ENCODE peak calls at places on chromosomes 16 and 17, in six cellular contexts. R is coronary artery, K is choroid plexus epithelial cell, J is AG04449, X is AG04450, S is lung. D is an unnamed sample.
A peak's percentile ranks its signal among the peaks of the same experiment; 100 is the strongest.

GRCh38 chr16:3143598-3144330 is 8.9 kb downstream of the ZNF213 start:
- DNase-seq in J (no peak), X (no peak), S (no peak), R (no peak), K (no peak), D (peak; percentile 80)

GRCh38 chr17:52128721-52129120 is 29.8 kb downstream of the CA10 start:
- DNase-seq in K (no peak), S (no peak), J (no peak), R (no peak), X (no peak), D (no peak)

GRCh38 chr16:11025120-11025531 is 80.8 kb downstream of the CLEC16A start:
- DNase-seq in S (no peak), K (no peak), R (no peak), X (no peak), J (no peak), D (no peak)

GRCh38 chr16:75304521-75305363 is 53.3 kb upstream of the BCAR1 start:
- DNase-seq in S (no peak), R (no peak), K (peak; percentile 94), X (no peak), J (peak; percentile 50), D (peak; percentile 97)

GRCh38 chr16:81429045-81429521 is 15.5 kb upstream of the CMIP start:
- DNase-seq in R (no peak), X (no peak), S (no peak), K (peak; percentile 66), J (no peak), D (peak; percentile 77)

GRCh38 chr17:34071891-34072420 is 183.1 kb upstream of the CCL2 start:
- DNase-seq in S (no peak), X (no peak), R (no peak), J (no peak), K (no peak), D (no peak)

GRCh38 chr17:9401434-9401833 is 174.2 kb downstream of the STX8 start:
- DNase-seq in X (peak; percentile 39), S (no peak), K (peak; percentile 95), R (no peak), J (peak; percentile 42), D (no peak)

GRCh38 chr17:81528651-81529436 is 667 bp downstream of the FSCN2 start:
- DNase-seq in K (no peak), R (no peak), S (no peak), J (no peak), X (no peak), D (no peak)

GRCh38 chr17:4436846-4437245 is 3.1 kb downstream of the SPNS3 start:
- DNase-seq in S (no peak), K (no peak), J (no peak), X (no peak), R (no peak), D (no peak)

GRCh38 chr17:42679001-42679491 is 2.3 kb upstream of the PLEKHH3 start:
- DNase-seq in J (no peak), K (peak; percentile 70), X (no peak), R (no peak), S (peak; percentile 66), D (peak; percentile 57)

GRCh38 chr17:43388198-43389021 is 10.4 kb upstream of the ARL4D start:
- DNase-seq in K (peak; percentile 96), X (peak; percentile 79), J (no peak), S (peak; percentile 91), R (peak; percentile 96), D (peak; percentile 96)

GRCh38 chr16:73025506-73026131 is 22.3 kb downstream of the ZFHX3 start:
- DNase-seq in S (no peak), J (no peak), K (no peak), X (no peak), R (peak; percentile 68), D (no peak)

GRCh38 chr16:22358000-22358399 is 16.4 kb downstream of the CDR2 start:
- DNase-seq in X (no peak), K (no peak), S (no peak), J (no peak), R (no peak), D (no peak)

GRCh38 chr16:10770907-10771306 is 27.3 kb downstream of the NUBP1 start:
- DNase-seq in R (no peak), S (no peak), X (no peak), J (no peak), K (peak; percentile 20), D (no peak)

GRCh38 chr16:22424161-22424937 is 49.9 kb upstream of the CDR2 start:
- DNase-seq in J (no peak), K (no peak), X (no peak), R (peak; percentile 85), S (no peak), D (peak; percentile 94)

GRCh38 chr16:11045441-11045840 is 101.1 kb downstream of the CLEC16A start:
- DNase-seq in R (no peak), J (no peak), X (no peak), S (no peak), K (no peak), D (no peak)

GRCh38 chr17:50191070-50192045 is 10.1 kb downstream of the COL1A1 start:
- DNase-seq in S (no peak), R (no peak), J (no peak), K (peak; percentile 48), X (no peak), D (no peak)

GRCh38 chr16:2090819-2091721 is 43.3 kb downstream of the TSC2 start:
- DNase-seq in J (no peak), K (peak; percentile 73), S (peak; percentile 85), X (no peak), R (no peak), D (peak; percentile 90)

GRCh38 chr17:61984826-61985225 is 57.0 kb upstream of the INTS2 start:
- DNase-seq in K (no peak), R (no peak), J (no peak), S (no peak), X (no peak), D (no peak)

GRCh38 chr16:80197790-80198201 is 343.0 kb upstream of the DYNLRB2 start:
- DNase-seq in K (peak; percentile 90), R (no peak), J (peak; percentile 74), X (peak; percentile 81), S (no peak), D (no peak)

GRCh38 chr17:35170968-35171771 is 23.0 kb downstream of the SLC35G3 start:
- DNase-seq in S (no peak), K (peak; percentile 54), J (no peak), X (no peak), R (no peak), D (peak; percentile 4)

GRCh38 chr17:34872640-34873039 is 88.6 kb downstream of the CCT6B start:
- DNase-seq in K (no peak), X (no peak), R (no peak), S (no peak), J (no peak), D (no peak)

GRCh38 chr17:16918443-16918842 is 53.5 kb downstream of the TNFRSF13B start:
- DNase-seq in R (no peak), S (no peak), K (no peak), X (no peak), J (no peak), D (no peak)
- H3K4me3 ChIP-seq in R (no peak overlapping the region), S (no peak overlapping the region), K (no peak overlapping the region), X (no peak overlapping the region), J (no peak overlapping the region), D (no peak overlapping the region)

DNA sequence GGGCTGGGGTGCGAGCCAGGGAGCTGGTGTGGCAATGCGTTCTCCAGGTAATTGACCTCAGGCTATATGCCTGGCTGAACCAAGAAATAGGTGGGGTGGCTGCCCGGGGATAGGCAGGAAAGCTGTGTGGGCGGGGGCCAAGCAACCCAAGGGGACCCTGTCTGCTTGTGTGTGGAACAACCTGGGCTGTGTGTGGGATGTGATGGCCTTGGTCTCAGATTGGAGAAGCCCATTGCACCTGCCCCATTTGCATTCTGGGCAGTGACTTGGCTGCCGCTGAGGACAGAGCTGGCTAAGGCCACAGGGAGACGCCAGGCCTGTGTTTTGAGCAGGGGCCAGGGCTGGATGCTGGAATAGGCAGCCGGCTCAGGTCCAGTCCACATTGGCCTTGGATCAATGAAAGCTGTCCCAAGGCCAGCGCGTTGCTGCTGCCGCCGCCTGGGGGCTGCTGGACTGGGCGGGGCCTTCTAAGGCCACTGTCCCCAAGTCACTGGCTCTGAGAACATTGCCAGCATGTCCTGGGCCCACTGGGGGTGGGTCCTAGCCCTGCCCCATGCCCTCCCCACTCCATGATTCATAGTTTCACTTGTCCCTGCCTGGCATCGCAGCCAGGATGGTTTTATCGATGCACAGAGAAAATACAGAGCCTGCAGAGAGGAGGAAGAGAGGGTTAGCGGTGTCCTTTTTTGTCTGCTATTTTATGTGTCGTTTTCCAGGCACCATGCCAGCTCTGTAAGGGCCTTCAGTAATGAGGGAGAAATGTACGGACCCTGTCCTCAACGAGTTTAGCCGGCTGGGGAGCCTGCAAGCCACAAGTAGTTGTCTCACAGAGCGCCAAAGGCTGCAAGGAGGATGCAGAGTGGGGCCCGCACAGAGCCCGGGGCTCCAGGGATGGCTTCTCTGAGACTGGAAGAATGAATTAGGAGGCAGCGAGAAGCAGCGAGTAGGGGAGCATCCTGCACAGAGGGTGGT is 43.9 kb downstream of the NKD1 start:
- DNase-seq in J (no peak), K (no peak), X (no peak), R (peak; percentile 93), S (no peak), D (peak; percentile 96)
- H3K4me3 ChIP-seq in J (no peak overlapping the region), K (no peak overlapping the region), X (no peak overlapping the region), R (peak overlapping the region; percentile 45), S (no peak overlapping the region), D (no peak overlapping the region)

DNA sequence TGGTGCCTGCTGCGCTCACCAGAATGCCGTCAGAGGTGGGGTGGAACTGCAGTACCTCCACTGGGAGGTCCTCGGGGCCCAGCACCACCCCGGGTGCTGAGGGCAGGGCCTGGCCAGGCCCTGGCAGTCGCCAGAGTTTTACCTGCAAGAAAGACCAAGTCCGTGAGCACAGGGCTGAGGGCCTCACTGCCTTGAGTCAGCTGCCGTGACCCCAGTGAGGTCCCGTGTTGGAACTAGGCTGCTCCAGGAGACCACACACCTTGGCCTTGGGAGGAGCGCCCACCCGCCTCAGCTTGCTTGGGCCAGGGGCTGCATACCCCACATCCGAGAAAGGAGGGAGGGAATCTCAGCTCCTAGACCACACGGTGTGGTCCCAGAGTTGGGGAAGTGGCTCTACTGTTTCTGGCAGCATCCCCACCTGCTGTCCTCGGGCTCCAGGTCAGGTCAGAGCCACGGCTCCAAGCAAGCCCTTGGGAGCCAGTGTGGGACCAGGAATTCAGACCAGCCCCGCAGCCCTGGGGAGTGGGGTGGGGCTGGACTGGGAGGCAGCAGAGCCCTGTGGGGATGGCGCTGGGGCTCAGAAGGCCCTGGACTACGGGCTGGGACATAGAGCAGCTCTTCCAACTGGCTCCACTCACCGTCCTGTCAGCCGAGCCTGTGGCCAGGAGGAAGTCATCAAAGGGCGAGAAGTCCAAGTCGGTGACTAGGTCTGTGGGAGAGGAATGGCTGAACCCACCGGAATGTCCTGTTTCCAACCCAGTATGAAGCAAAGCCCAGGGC is 8.7 kb downstream of the CORO7 start:
- DNase-seq in R (no peak), S (no peak), J (no peak), K (no peak), X (peak; percentile 43), D (no peak)
- H3K4me3 ChIP-seq in R (no peak overlapping the region), S (no peak overlapping the region), J (no peak overlapping the region), K (no peak overlapping the region), X (no peak overlapping the region), D (no peak overlapping the region)

GRCh38 chr17:77434136-77435114 is 293.7 kb downstream of the SEC14L1 start:
- DNase-seq in R (no peak), K (no peak), X (no peak), J (no peak), S (no peak), D (no peak)

GRCh38 chr17:77435272-77436057 is 294.7 kb downstream of the SEC14L1 start:
- DNase-seq in X (no peak), S (no peak), K (no peak), J (no peak), R (no peak), D (no peak)

GRCh38 chr17:77432034-77432554 is 291.3 kb downstream of the SEC14L1 start:
- DNase-seq in X (no peak), K (no peak), R (no peak), J (no peak), S (no peak), D (no peak)

GRCh38 chr17:77432791-77433190 is 292.0 kb downstream of the SEC14L1 start:
- DNase-seq in J (no peak), X (no peak), K (no peak), S (no peak), R (no peak), D (no peak)

GRCh38 chr17:77433385-77434135 is 292.8 kb downstream of the SEC14L1 start:
- DNase-seq in R (no peak), S (no peak), J (peak; percentile 44), K (peak; percentile 75), X (no peak), D (peak; percentile 53)
- H3K4me3 ChIP-seq in R (peak overlapping the region; percentile 12), S (no peak overlapping the region), J (peak overlapping the region; percentile 20), K (peak overlapping the region; percentile 10), X (peak overlapping the region; percentile 10), D (no peak overlapping the region)

D was measured in adrenal gland.